ENCODE peak calls at places on chromosomes 13 and 19, in ten cellular contexts. G is fibroblast of lung, B is tibial artery, S is GM06990, A is Caco-2, O is AG09309, J is heart right ventricle, P is AG04450, N is AG04449, L is Panc1. F is an unnamed sample.

GRCh38 chr13:59269476-59269875 is 894.3 kb downstream of the DIAPH3 start:
- DNase-seq in G (peak), B (no peak), S (no peak), A (no peak), O (no peak), J (no peak), P (peak), N (peak), L (no peak), F (peak)

GRCh38 chr13:109725995-109726637 is 60.3 kb downstream of the IRS2 start:
- DNase-seq in G (no peak), B (no peak), S (no peak), A (no peak), O (no peak), J (no peak), P (no peak), N (no peak), L (no peak), F (no peak)

GRCh38 chr19:21158523-21159135 is 16.8 kb downstream of the ZNF431 start:
- DNase-seq in G (peak), B (no peak), S (no peak), A (no peak), O (no peak), J (no peak), P (peak), N (peak), L (no peak), F (no peak)

GRCh38 chr13:79382545-79383275 is 23.3 kb downstream of the RBM26 start:
- DNase-seq in G (no peak), B (no peak), S (no peak), A (peak), O (no peak), J (no peak), P (no peak), N (no peak), L (no peak), F (no peak)

GRCh38 chr13:23634897-23635296 is 64.7 kb downstream of the TNFRSF19 start:
- DNase-seq in G (no peak), B (no peak), S (no peak), A (no peak), O (no peak), J (no peak), P (no peak), N (no peak), L (no peak), F (no peak)

GRCh38 chr19:51064534-51065220 is at the start of gene KLK13:
- DNase-seq in G (no peak), B (no peak), S (no peak), A (no peak), O (no peak), J (peak), P (no peak), N (no peak), L (no peak), F (no peak)

GRCh38 chr13:32639502-32640105 is 53.4 kb downstream of the PDS5B start:
- DNase-seq in G (peak), B (peak), S (peak), A (peak), O (peak), J (no peak), P (peak), N (peak), L (peak), F (no peak)

GRCh38 chr19:16062789-16063188 is 13.5 kb upstream of the TPM4 start:
- DNase-seq in G (no peak), B (peak), S (no peak), A (peak), O (no peak), J (peak), P (no peak), N (no peak), L (no peak), F (no peak)

GRCh38 chr13:84192125-84192524 is 309.9 kb upstream of the SLITRK1 start:
- DNase-seq in G (peak), B (no peak), S (no peak), A (no peak), O (peak), J (no peak), P (peak), N (peak), L (no peak), F (peak)

GRCh38 chr13:111245781-111246384 is 74.6 kb upstream of the TEX29 start:
- DNase-seq in G (peak), B (no peak), S (no peak), A (no peak), O (peak), J (no peak), P (no peak), N (no peak), L (no peak), F (no peak)

GRCh38 chr19:48842744-48843162 is 6.5 kb upstream of the HSD17B14 start:
- DNase-seq in G (peak), B (peak), S (no peak), A (peak), O (no peak), J (no peak), P (no peak), N (no peak), L (no peak), F (no peak)

GRCh38 chr13:50359779-50360178 is 344.5 kb downstream of the KCNRG start:
- DNase-seq in G (no peak), B (no peak), S (no peak), A (no peak), O (no peak), J (no peak), P (no peak), N (no peak), L (no peak), F (no peak)
- H3K4me3 ChIP-seq in G (no peak), B (no peak), S (no peak), A (no peak), O (no peak), J (no peak), P (no peak), N (no peak), L (no peak), F (no peak)

DNA sequence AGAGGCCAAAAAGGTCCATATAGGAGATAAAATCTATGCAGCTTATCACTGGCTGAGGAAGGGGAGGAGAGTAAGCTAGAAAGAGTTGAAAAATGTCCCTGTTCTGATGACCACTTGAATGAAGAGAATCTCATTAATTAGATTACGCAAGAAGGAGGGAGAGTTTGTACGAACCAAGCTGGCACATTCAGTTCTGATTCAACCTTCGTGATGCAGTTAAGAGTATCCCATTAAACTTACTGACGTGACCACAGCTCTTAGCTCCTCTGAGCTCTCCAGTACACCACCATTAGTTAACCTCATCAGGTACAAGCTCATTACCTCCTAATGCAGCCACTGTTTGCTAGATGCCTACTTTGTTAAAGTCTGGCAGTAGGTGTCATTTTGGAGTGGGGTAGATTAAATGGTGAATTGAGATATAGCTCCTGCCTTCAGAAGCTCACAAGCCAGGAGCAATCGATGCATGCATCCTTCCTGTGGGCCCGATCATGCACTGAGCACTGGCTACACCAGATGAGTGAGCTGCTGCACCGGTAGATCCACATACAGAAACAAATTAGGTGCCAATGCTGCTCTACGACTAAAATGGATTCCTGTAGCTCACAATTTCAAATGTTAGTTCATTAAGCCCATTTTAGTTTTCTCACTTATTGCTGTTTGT is 458.3 kb downstream of the COG6 start:
- DNase-seq in G (peak), B (no peak), S (no peak), A (no peak), O (peak), J (no peak), P (no peak), N (no peak), L (no peak), F (no peak)
- TF ChIP-seq CTCF in G (no peak), B (no peak), S (no peak), A (no peak), O (no peak), J (no peak), P (no peak), N (no peak), L (no peak), F (no peak)

GRCh38 chr13:74289861-74290260 is 155.7 kb upstream of the KLF12 start:
- DNase-seq in G (no peak), B (no peak), S (no peak), A (no peak), O (no peak), J (no peak), P (no peak), N (no peak), L (no peak), F (no peak)

GRCh38 chr13:74287672-74288169 is 153.5 kb upstream of the KLF12 start:
- DNase-seq in G (peak), B (peak), S (peak), A (peak), O (no peak), J (peak), P (peak), N (no peak), L (no peak), F (no peak)

GRCh38 chr13:74288361-74288911 is 154.2 kb upstream of the KLF12 start:
- DNase-seq in G (no peak), B (no peak), S (no peak), A (no peak), O (no peak), J (peak), P (no peak), N (no peak), L (no peak), F (no peak)

GRCh38 chr13:74289130-74289529 is 154.9 kb upstream of the KLF12 start:
- DNase-seq in G (no peak), B (no peak), S (no peak), A (no peak), O (no peak), J (no peak), P (no peak), N (no peak), L (no peak), F (no peak)

GRCh38 chr13:74290324-74290773 is 156.1 kb upstream of the KLF12 start:
- DNase-seq in G (peak), B (no peak), S (peak), A (peak), O (peak), J (no peak), P (peak), N (no peak), L (no peak), F (no peak)
- H3K4me3 ChIP-seq in G (no peak), B (peak), S (no peak), A (no peak), O (no peak), J (no peak), P (peak), N (no peak), L (no peak), F (no peak)

DNA sequence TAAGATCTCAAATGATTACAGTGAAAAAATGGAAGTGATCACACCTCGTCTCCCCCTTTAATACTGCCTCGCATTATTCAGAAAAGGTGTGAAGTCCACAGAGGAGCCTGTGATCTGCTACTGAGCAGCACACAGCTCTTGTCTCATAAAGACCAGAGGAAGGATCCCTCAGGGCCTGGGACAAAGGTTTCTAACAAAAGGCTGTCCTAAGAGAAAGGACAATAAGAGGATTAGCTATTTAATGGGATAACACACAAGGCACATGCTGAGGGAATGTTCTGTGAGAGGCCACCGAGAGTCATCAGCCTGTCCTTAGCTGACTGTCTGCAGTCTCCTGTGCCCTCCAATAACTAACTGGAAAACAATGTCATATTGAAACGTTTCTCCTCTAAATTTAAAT is 26.7 kb downstream of the EBPL start:
- DNase-seq in G (no peak), B (no peak), S (no peak), A (no peak), O (no peak), J (no peak), P (no peak), N (no peak), L (no peak), F (no peak)
- TF ChIP-seq CTCF in G (no peak), B (no peak), S (no peak), A (no peak), O (no peak), J (no peak), P (no peak), N (no peak), L (no peak), F (no peak)

GRCh38 chr19:9566729-9567128 is 17.6 kb downstream of the ZNF121 start:
- DNase-seq in G (no peak), B (no peak), S (no peak), A (no peak), O (no peak), J (no peak), P (no peak), N (no peak), L (no peak), F (no peak)
- H3K4me3 ChIP-seq in G (no peak), B (no peak), S (no peak), A (no peak), O (no peak), J (no peak), P (no peak), N (no peak), L (no peak), F (no peak)

GRCh38 chr13:77820431-77821149 is 98.0 kb downstream of the EDNRB start:
- DNase-seq in G (no peak), B (no peak), S (no peak), A (no peak), O (no peak), J (no peak), P (no peak), N (no peak), L (no peak), F (no peak)
- TF ChIP-seq CTCF in G (no peak), B (no peak), S (peak), A (peak), O (no peak), J (no peak), P (peak), N (no peak), L (no peak), F (no peak)

F was measured in BJ.